ENCODE peak calls at places on chromosome 1, in six cellular contexts. A, V, E, Z, S and H are unnamed samples.

GRCh38 chr1:114750780-114751179 is 7.0 kb downstream of the CSDE1 start:
- DNase-seq in A (no peak), V (no peak), E (no peak), Z (no peak), S (no peak), H (no peak)

GRCh38 chr1:178115260-178115659 is 21.4 kb downstream of the RASAL2 start:
- DNase-seq in A (no peak), V (no peak), E (no peak), Z (no peak), S (no peak), H (no peak)

GRCh38 chr1:17624540-17625256 is 85.2 kb downstream of the ARHGEF10L start:
- DNase-seq in A (peak), V (no peak), E (peak), Z (no peak), S (no peak), H (peak)

GRCh38 chr1:64823691-64824476 is 79.0 kb downstream of the RAVER2 start:
- DNase-seq in A (peak), V (peak), E (no peak), Z (peak), S (peak), H (peak)

GRCh38 chr1:162285149-162285561 is 91.5 kb downstream of the SPATA46 start:
- DNase-seq in A (no peak), V (no peak), E (peak), Z (no peak), S (no peak), H (no peak)

GRCh38 chr1:54806931-54807611 is 5.9 kb upstream of the TTC22 start:
- DNase-seq in A (no peak), V (peak), E (peak), Z (no peak), S (no peak), H (no peak)

GRCh38 chr1:114755006-114755936 is 2.5 kb downstream of the CSDE1 start:
- DNase-seq in A (no peak), V (no peak), E (no peak), Z (no peak), S (no peak), H (no peak)

GRCh38 chr1:179598631-179599030 is 7.0 kb downstream of the TDRD5 start:
- DNase-seq in A (no peak), V (no peak), E (no peak), Z (no peak), S (no peak), H (no peak)

GRCh38 chr1:23444104-23444533 is 19.6 kb upstream of the TCEA3 start:
- DNase-seq in A (peak), V (no peak), E (no peak), Z (no peak), S (no peak), H (no peak)

GRCh38 chr1:32742132-32742947 is 39.8 kb upstream of the SYNC start:
- DNase-seq in A (no peak), V (no peak), E (no peak), Z (no peak), S (no peak), H (no peak)

GRCh38 chr1:70143052-70143659 is 62.2 kb downstream of the LRRC40 start:
- DNase-seq in A (peak), V (no peak), E (no peak), Z (peak), S (no peak), H (no peak)

GRCh38 chr1:25675729-25676476 is 59.3 kb downstream of the MAN1C1 start:
- DNase-seq in A (no peak), V (peak), E (no peak), Z (no peak), S (no peak), H (no peak)

GRCh38 chr1:206492589-206492988 is 14.7 kb upstream of the RASSF5 start:
- DNase-seq in A (no peak), V (no peak), E (no peak), Z (no peak), S (no peak), H (no peak)

GRCh38 chr1:6329851-6330250 is 63.7 kb downstream of the ACOT7 start:
- DNase-seq in A (peak), V (no peak), E (no peak), Z (peak), S (no peak), H (no peak)

GRCh38 chr1:204417231-204417997 is 5.8 kb upstream of the PPP1R15B start:
- DNase-seq in A (peak), V (no peak), E (peak), Z (no peak), S (no peak), H (peak)